ENCODE peak calls at places on chromosomes 6 and 20, in eight cellular contexts. One of them, this sample, is unnamed.

GRCh38 chr6:137309078-137309762 is 90.0 kb upstream of the IFNGR1 start:
- DNase-seq in ecto neural progenitor cell: no peak
- DNase-seq in activated T-cell treated with anti-CD3 and anti-CD28 coated beads for 1 hour: no peak
- DNase-seq in MV-4-11: peak
- DNase-seq in C1 segment of cervical spinal cord: peak
- DNase-seq in A549: no peak
- DNase-seq in lower lobe of right lung: peak
- DNase-seq in AG04449: no peak
- DNase-seq in this sample: peak

GRCh38 chr6:5478380-5478779 is 217.1 kb downstream of the FARS2 start:
- DNase-seq in C1 segment of cervical spinal cord: no peak
- DNase-seq in A549: no peak
- DNase-seq in ecto neural progenitor cell: no peak
- DNase-seq in AG04449: no peak
- DNase-seq in MV-4-11: no peak
- DNase-seq in lower lobe of right lung: no peak
- DNase-seq in activated T-cell treated with anti-CD3 and anti-CD28 coated beads for 1 hour: no peak
- DNase-seq in this sample: no peak

GRCh38 chr6:137268911-137269310 is 49.7 kb upstream of the IFNGR1 start:
- DNase-seq in lower lobe of right lung: no peak
- DNase-seq in AG04449: no peak
- DNase-seq in ecto neural progenitor cell: no peak
- DNase-seq in MV-4-11: no peak
- DNase-seq in activated T-cell treated with anti-CD3 and anti-CD28 coated beads for 1 hour: no peak
- DNase-seq in C1 segment of cervical spinal cord: no peak
- DNase-seq in A549: no peak
- DNase-seq in this sample: no peak

GRCh38 chr20:48197034-48197433 is 411.8 kb upstream of the SULF2 start:
- DNase-seq in MV-4-11: no peak
- DNase-seq in ecto neural progenitor cell: no peak
- DNase-seq in lower lobe of right lung: no peak
- DNase-seq in activated T-cell treated with anti-CD3 and anti-CD28 coated beads for 1 hour: no peak
- DNase-seq in C1 segment of cervical spinal cord: no peak
- DNase-seq in AG04449: no peak
- DNase-seq in A549: no peak
- DNase-seq in this sample: no peak

GRCh38 chr20:47392015-47392720 is 35.7 kb upstream of the ZMYND8 start:
- DNase-seq in lower lobe of right lung: no peak
- DNase-seq in activated T-cell treated with anti-CD3 and anti-CD28 coated beads for 1 hour: no peak
- DNase-seq in A549: peak
- DNase-seq in C1 segment of cervical spinal cord: no peak
- DNase-seq in ecto neural progenitor cell: no peak
- DNase-seq in MV-4-11: peak
- DNase-seq in AG04449: peak
- DNase-seq in this sample: no peak

GRCh38 chr6:83138758-83139157 is 54.3 kb downstream of the PGM3 start:
- DNase-seq in ecto neural progenitor cell: no peak
- DNase-seq in A549: no peak
- DNase-seq in lower lobe of right lung: no peak
- DNase-seq in C1 segment of cervical spinal cord: no peak
- DNase-seq in activated T-cell treated with anti-CD3 and anti-CD28 coated beads for 1 hour: no peak
- DNase-seq in MV-4-11: no peak
- DNase-seq in AG04449: no peak
- DNase-seq in this sample: no peak

GRCh38 chr6:131773284-131773950 is 34.4 kb upstream of the ENPP1 start:
- DNase-seq in lower lobe of right lung: no peak
- DNase-seq in activated T-cell treated with anti-CD3 and anti-CD28 coated beads for 1 hour: no peak
- DNase-seq in MV-4-11: no peak
- DNase-seq in A549: no peak
- DNase-seq in ecto neural progenitor cell: no peak
- DNase-seq in C1 segment of cervical spinal cord: no peak
- DNase-seq in AG04449: no peak
- DNase-seq in this sample: no peak

GRCh38 chr6:53544050-53544499 is 826 bp downstream of the GCLC start:
- DNase-seq in lower lobe of right lung: no peak
- DNase-seq in ecto neural progenitor cell: no peak
- DNase-seq in C1 segment of cervical spinal cord: peak
- DNase-seq in AG04449: no peak
- DNase-seq in A549: no peak
- DNase-seq in activated T-cell treated with anti-CD3 and anti-CD28 coated beads for 1 hour: no peak
- DNase-seq in MV-4-11: no peak
- DNase-seq in this sample: no peak

GRCh38 chr6:20837189-20837588 is 302.9 kb downstream of the CDKAL1 start:
- DNase-seq in A549: no peak
- DNase-seq in MV-4-11: no peak
- DNase-seq in activated T-cell treated with anti-CD3 and anti-CD28 coated beads for 1 hour: no peak
- DNase-seq in lower lobe of right lung: no peak
- DNase-seq in ecto neural progenitor cell: no peak
- DNase-seq in AG04449: no peak
- DNase-seq in C1 segment of cervical spinal cord: no peak
- DNase-seq in this sample: no peak

GRCh38 chr6:158646023-158646888 is 1.7 kb upstream of the DYNLT1 start:
- DNase-seq in AG04449: no peak
- DNase-seq in MV-4-11: no peak
- DNase-seq in ecto neural progenitor cell: no peak
- DNase-seq in A549: no peak
- DNase-seq in lower lobe of right lung: no peak
- DNase-seq in activated T-cell treated with anti-CD3 and anti-CD28 coated beads for 1 hour: no peak
- DNase-seq in C1 segment of cervical spinal cord: no peak
- DNase-seq in this sample: no peak

GRCh38 chr20:7094438-7094997 is 327.0 kb downstream of the BMP2 start:
- DNase-seq in activated T-cell treated with anti-CD3 and anti-CD28 coated beads for 1 hour: no peak
- DNase-seq in MV-4-11: peak
- DNase-seq in C1 segment of cervical spinal cord: no peak
- DNase-seq in A549: peak
- DNase-seq in AG04449: no peak
- DNase-seq in ecto neural progenitor cell: no peak
- DNase-seq in lower lobe of right lung: no peak
- DNase-seq in this sample: no peak

GRCh38 chr6:11848852-11849731 is 70.5 kb upstream of the ADTRP start:
- DNase-seq in C1 segment of cervical spinal cord: no peak
- DNase-seq in lower lobe of right lung: no peak
- DNase-seq in A549: no peak
- DNase-seq in MV-4-11: no peak
- DNase-seq in ecto neural progenitor cell: no peak
- DNase-seq in AG04449: peak
- DNase-seq in activated T-cell treated with anti-CD3 and anti-CD28 coated beads for 1 hour: no peak
- DNase-seq in this sample: no peak

GRCh38 chr20:53795170-53795569 is 201.5 kb upstream of the ZNF217 start:
- DNase-seq in A549: no peak
- DNase-seq in MV-4-11: no peak
- DNase-seq in AG04449: no peak
- DNase-seq in lower lobe of right lung: no peak
- DNase-seq in ecto neural progenitor cell: no peak
- DNase-seq in C1 segment of cervical spinal cord: no peak
- DNase-seq in activated T-cell treated with anti-CD3 and anti-CD28 coated beads for 1 hour: no peak
- DNase-seq in this sample: no peak

GRCh38 chr6:51910846-51911245 is 176.6 kb downstream of the PKHD1 start:
- DNase-seq in MV-4-11: no peak
- DNase-seq in activated T-cell treated with anti-CD3 and anti-CD28 coated beads for 1 hour: no peak
- DNase-seq in A549: no peak
- DNase-seq in C1 segment of cervical spinal cord: no peak
- DNase-seq in AG04449: no peak
- DNase-seq in lower lobe of right lung: no peak
- DNase-seq in ecto neural progenitor cell: no peak
- DNase-seq in this sample: no peak

GRCh38 chr20:42553374-42553773 is 636.3 kb downstream of the PTPRT start:
- DNase-seq in ecto neural progenitor cell: no peak
- DNase-seq in A549: no peak
- DNase-seq in C1 segment of cervical spinal cord: no peak
- DNase-seq in AG04449: no peak
- DNase-seq in MV-4-11: no peak
- DNase-seq in lower lobe of right lung: no peak
- DNase-seq in activated T-cell treated with anti-CD3 and anti-CD28 coated beads for 1 hour: no peak
- DNase-seq in this sample: no peak

GRCh38 chr6:44219815-44220784 is 3.3 kb upstream of the SLC29A1 start:
- DNase-seq in activated T-cell treated with anti-CD3 and anti-CD28 coated beads for 1 hour: no peak
- DNase-seq in MV-4-11: no peak
- DNase-seq in A549: no peak
- DNase-seq in AG04449: no peak
- DNase-seq in lower lobe of right lung: no peak
- DNase-seq in C1 segment of cervical spinal cord: no peak
- DNase-seq in ecto neural progenitor cell: no peak
- DNase-seq in this sample: no peak

GRCh38 chr6:15763364-15763763 is 100.5 kb upstream of the DTNBP1 start:
- DNase-seq in MV-4-11: no peak
- DNase-seq in AG04449: no peak
- DNase-seq in ecto neural progenitor cell: no peak
- DNase-seq in A549: no peak
- DNase-seq in lower lobe of right lung: no peak
- DNase-seq in C1 segment of cervical spinal cord: no peak
- DNase-seq in activated T-cell treated with anti-CD3 and anti-CD28 coated beads for 1 hour: no peak
- DNase-seq in this sample: no peak

GRCh38 chr6:157873735-157874344 is 50.8 kb downstream of the SNX9 start:
- DNase-seq in lower lobe of right lung: peak
- DNase-seq in activated T-cell treated with anti-CD3 and anti-CD28 coated beads for 1 hour: peak
- DNase-seq in A549: peak
- DNase-seq in AG04449: no peak
- DNase-seq in ecto neural progenitor cell: peak
- DNase-seq in MV-4-11: peak
- DNase-seq in C1 segment of cervical spinal cord: no peak
- DNase-seq in this sample: peak

GRCh38 chr6:150685860-150686259 is 86.2 kb downstream of the PLEKHG1 start:
- DNase-seq in activated T-cell treated with anti-CD3 and anti-CD28 coated beads for 1 hour: peak
- DNase-seq in A549: peak
- DNase-seq in MV-4-11: peak
- DNase-seq in lower lobe of right lung: peak
- DNase-seq in ecto neural progenitor cell: no peak
- DNase-seq in AG04449: no peak
- DNase-seq in C1 segment of cervical spinal cord: no peak
- DNase-seq in this sample: peak

GRCh38 chr20:61756966-61757677 is 308.6 kb downstream of the TAF4 start:
- DNase-seq in ecto neural progenitor cell: no peak
- DNase-seq in MV-4-11: no peak
- DNase-seq in activated T-cell treated with anti-CD3 and anti-CD28 coated beads for 1 hour: no peak
- DNase-seq in C1 segment of cervical spinal cord: no peak
- DNase-seq in lower lobe of right lung: peak
- DNase-seq in A549: no peak
- DNase-seq in AG04449: no peak
- DNase-seq in this sample: no peak

GRCh38 chr6:17021539-17021889 is 80.3 kb upstream of the STMND1 start:
- DNase-seq in lower lobe of right lung: no peak
- DNase-seq in activated T-cell treated with anti-CD3 and anti-CD28 coated beads for 1 hour: no peak
- DNase-seq in C1 segment of cervical spinal cord: no peak
- DNase-seq in ecto neural progenitor cell: no peak
- DNase-seq in A549: no peak
- DNase-seq in MV-4-11: no peak
- DNase-seq in AG04449: no peak
- DNase-seq in this sample: no peak

GRCh38 chr20:63592661-63593060 is 18.6 kb upstream of the HELZ2 start:
- DNase-seq in AG04449: no peak
- DNase-seq in activated T-cell treated with anti-CD3 and anti-CD28 coated beads for 1 hour: no peak
- DNase-seq in C1 segment of cervical spinal cord: no peak
- DNase-seq in ecto neural progenitor cell: no peak
- DNase-seq in A549: no peak
- DNase-seq in MV-4-11: no peak
- DNase-seq in lower lobe of right lung: peak
- DNase-seq in this sample: peak

GRCh38 chr6:170097505-170098427 is 193.1 kb downstream of the DLL1 start:
- DNase-seq in A549: no peak
- DNase-seq in lower lobe of right lung: no peak
- DNase-seq in ecto neural progenitor cell: peak
- DNase-seq in AG04449: no peak
- DNase-seq in activated T-cell treated with anti-CD3 and anti-CD28 coated beads for 1 hour: no peak
- DNase-seq in C1 segment of cervical spinal cord: no peak
- DNase-seq in MV-4-11: no peak
- DNase-seq in this sample: peak

GRCh38 chr20:35837577-35838195 is 65.9 kb downstream of the PHF20 start:
- DNase-seq in activated T-cell treated with anti-CD3 and anti-CD28 coated beads for 1 hour: no peak
- DNase-seq in C1 segment of cervical spinal cord: no peak
- DNase-seq in lower lobe of right lung: no peak
- DNase-seq in ecto neural progenitor cell: no peak
- DNase-seq in A549: no peak
- DNase-seq in AG04449: no peak
- DNase-seq in MV-4-11: peak
- DNase-seq in this sample: no peak

GRCh38 chr20:61321481-61321880 is 69.4 kb downstream of the CDH4 start:
- DNase-seq in MV-4-11: no peak
- DNase-seq in activated T-cell treated with anti-CD3 and anti-CD28 coated beads for 1 hour: no peak
- DNase-seq in C1 segment of cervical spinal cord: no peak
- DNase-seq in ecto neural progenitor cell: no peak
- DNase-seq in lower lobe of right lung: no peak
- DNase-seq in AG04449: no peak
- DNase-seq in A549: no peak
- DNase-seq in this sample: no peak

GRCh38 chr20:9417665-9418064 is 96.7 kb upstream of the LAMP5 start:
- DNase-seq in ecto neural progenitor cell: no peak
- DNase-seq in C1 segment of cervical spinal cord: no peak
- DNase-seq in AG04449: no peak
- DNase-seq in activated T-cell treated with anti-CD3 and anti-CD28 coated beads for 1 hour: no peak
- DNase-seq in lower lobe of right lung: no peak
- DNase-seq in MV-4-11: no peak
- DNase-seq in A549: no peak
- DNase-seq in this sample: no peak

GRCh38 chr6:21538186-21538798 is 55.3 kb upstream of the SOX4 start:
- DNase-seq in activated T-cell treated with anti-CD3 and anti-CD28 coated beads for 1 hour: no peak
- DNase-seq in MV-4-11: peak
- DNase-seq in C1 segment of cervical spinal cord: no peak
- DNase-seq in lower lobe of right lung: no peak
- DNase-seq in A549: no peak
- DNase-seq in ecto neural progenitor cell: no peak
- DNase-seq in AG04449: no peak
- DNase-seq in this sample: no peak

GRCh38 chr20:11067359-11067758 is 393.6 kb upstream of the JAG1 start:
- DNase-seq in C1 segment of cervical spinal cord: no peak
- DNase-seq in AG04449: no peak
- DNase-seq in A549: no peak
- DNase-seq in lower lobe of right lung: no peak
- DNase-seq in ecto neural progenitor cell: no peak
- DNase-seq in MV-4-11: peak
- DNase-seq in activated T-cell treated with anti-CD3 and anti-CD28 coated beads for 1 hour: no peak
- DNase-seq in this sample: no peak

GRCh38 chr6:20021795-20022194 is 184.6 kb downstream of the ID4 start:
- DNase-seq in A549: no peak
- DNase-seq in activated T-cell treated with anti-CD3 and anti-CD28 coated beads for 1 hour: no peak
- DNase-seq in MV-4-11: no peak
- DNase-seq in ecto neural progenitor cell: no peak
- DNase-seq in AG04449: no peak
- DNase-seq in C1 segment of cervical spinal cord: no peak
- DNase-seq in lower lobe of right lung: no peak
- DNase-seq in this sample: no peak

GRCh38 chr6:43993881-43994523 is 133.2 kb downstream of the MRPL14 start:
- DNase-seq in A549: no peak
- DNase-seq in ecto neural progenitor cell: no peak
- DNase-seq in MV-4-11: no peak
- DNase-seq in AG04449: no peak
- DNase-seq in activated T-cell treated with anti-CD3 and anti-CD28 coated beads for 1 hour: no peak
- DNase-seq in C1 segment of cervical spinal cord: no peak
- DNase-seq in lower lobe of right lung: no peak
- DNase-seq in this sample: no peak

GRCh38 chr6:136607204-136607931 is 57.1 kb upstream of the MAP7 start:
- DNase-seq in lower lobe of right lung: no peak
- DNase-seq in activated T-cell treated with anti-CD3 and anti-CD28 coated beads for 1 hour: no peak
- DNase-seq in ecto neural progenitor cell: no peak
- DNase-seq in MV-4-11: no peak
- DNase-seq in C1 segment of cervical spinal cord: no peak
- DNase-seq in A549: no peak
- DNase-seq in AG04449: no peak
- DNase-seq in this sample: no peak

GRCh38 chr20:34017610-34018009 is 23.9 kb downstream of the RALY start:
- DNase-seq in activated T-cell treated with anti-CD3 and anti-CD28 coated beads for 1 hour: no peak
- DNase-seq in ecto neural progenitor cell: no peak
- DNase-seq in AG04449: peak
- DNase-seq in lower lobe of right lung: no peak
- DNase-seq in A549: no peak
- DNase-seq in MV-4-11: no peak
- DNase-seq in C1 segment of cervical spinal cord: no peak
- DNase-seq in this sample: no peak

GRCh38 chr6:1618305-1619105 is 8.8 kb downstream of the FOXC1 start:
- DNase-seq in activated T-cell treated with anti-CD3 and anti-CD28 coated beads for 1 hour: no peak
- DNase-seq in AG04449: no peak
- DNase-seq in ecto neural progenitor cell: no peak
- DNase-seq in A549: no peak
- DNase-seq in C1 segment of cervical spinal cord: no peak
- DNase-seq in MV-4-11: no peak
- DNase-seq in lower lobe of right lung: no peak
- DNase-seq in this sample: no peak

This sample was measured in left lung.